ENCODE peak calls at places on chromosomes 3 and 15, in four cellular contexts. One of them, this sample, is unnamed. For H3K27me3, the result is how much of the 10 kb centered on the place peaks cover.

GRCh38 chr3:126748701-126749546 is 44.9 kb downstream of the CHCHD6 start:
- DNase-seq in CD4-positive, alpha-beta T cell: no peak
- DNase-seq in dorsolateral prefrontal cortex: no peak
- DNase-seq in heart right ventricle: no peak
- DNase-seq in this sample: no peak

GRCh38 chr3:56188201-56188600 is 280.1 kb downstream of the ERC2 start:
- DNase-seq in CD4-positive, alpha-beta T cell: no peak
- DNase-seq in dorsolateral prefrontal cortex: peak
- DNase-seq in heart right ventricle: no peak
- DNase-seq in this sample: no peak

GRCh38 chr3:131020122-131020693 is 6.4 kb downstream of the ASTE1 start:
- DNase-seq in CD4-positive, alpha-beta T cell: no peak
- DNase-seq in dorsolateral prefrontal cortex: no peak
- DNase-seq in heart right ventricle: no peak
- DNase-seq in this sample: peak

GRCh38 chr3:30098656-30099454 is 507.5 kb upstream of the TGFBR2 start:
- DNase-seq in CD4-positive, alpha-beta T cell: no peak
- DNase-seq in dorsolateral prefrontal cortex: no peak
- DNase-seq in heart right ventricle: no peak
- DNase-seq in this sample: no peak

GRCh38 chr3:480070-480469 is 283.5 kb downstream of the CHL1 start:
- DNase-seq in CD4-positive, alpha-beta T cell: no peak
- DNase-seq in dorsolateral prefrontal cortex: no peak
- DNase-seq in heart right ventricle: no peak
- DNase-seq in this sample: no peak

GRCh38 chr15:33242669-33243191 is 48.2 kb upstream of the FMN1 start:
- DNase-seq in CD4-positive, alpha-beta T cell: no peak
- DNase-seq in dorsolateral prefrontal cortex: no peak
- DNase-seq in heart right ventricle: no peak
- DNase-seq in this sample: peak

GRCh38 chr3:105398407-105398806 is 31.7 kb downstream of the ALCAM start:
- DNase-seq in CD4-positive, alpha-beta T cell: no peak
- DNase-seq in dorsolateral prefrontal cortex: no peak
- DNase-seq in heart right ventricle: no peak
- DNase-seq in this sample: no peak

GRCh38 chr3:101117981-101118380 is 124.8 kb upstream of the ABI3BP start:
- DNase-seq in CD4-positive, alpha-beta T cell: no peak
- DNase-seq in dorsolateral prefrontal cortex: no peak
- DNase-seq in heart right ventricle: peak
- DNase-seq in this sample: no peak

GRCh38 chr3:10783360-10784346 is 32.4 kb upstream of the SLC6A11 start:
- DNase-seq in CD4-positive, alpha-beta T cell: no peak
- DNase-seq in dorsolateral prefrontal cortex: no peak
- DNase-seq in heart right ventricle: no peak
- DNase-seq in this sample: peak

GRCh38 chr3:150653110-150653561 is 50.0 kb downstream of the SELENOT start:
- DNase-seq in CD4-positive, alpha-beta T cell: no peak
- DNase-seq in dorsolateral prefrontal cortex: no peak
- DNase-seq in heart right ventricle: no peak
- DNase-seq in this sample: no peak

GRCh38 chr15:43912991-43913927 is 86.5 kb downstream of the WDR76 start:
- DNase-seq in CD4-positive, alpha-beta T cell: no peak
- DNase-seq in dorsolateral prefrontal cortex: no peak
- DNase-seq in heart right ventricle: peak
- DNase-seq in this sample: no peak

GRCh38 chr3:14329116-14329830 is 73.1 kb upstream of the SLC6A6 start:
- DNase-seq in CD4-positive, alpha-beta T cell: no peak
- DNase-seq in dorsolateral prefrontal cortex: no peak
- DNase-seq in heart right ventricle: no peak
- DNase-seq in this sample: peak

GRCh38 chr3:19816631-19817030 is 117.4 kb downstream of the EFHB start:
- DNase-seq in CD4-positive, alpha-beta T cell: no peak
- DNase-seq in dorsolateral prefrontal cortex: no peak
- DNase-seq in heart right ventricle: no peak
- DNase-seq in this sample: no peak

GRCh38 chr15:44588541-44588940 is 51.6 kb downstream of the EIF3J start:
- DNase-seq in CD4-positive, alpha-beta T cell: no peak
- DNase-seq in dorsolateral prefrontal cortex: no peak
- DNase-seq in heart right ventricle: no peak
- DNase-seq in this sample: no peak

GRCh38 chr15:70098461-70099166 is 897 bp upstream of the TLE3 start:
- DNase-seq in CD4-positive, alpha-beta T cell: peak
- DNase-seq in dorsolateral prefrontal cortex: no peak
- DNase-seq in heart right ventricle: no peak
- DNase-seq in this sample: peak

GRCh38 chr15:68526269-68526668 is 52.5 kb upstream of the CORO2B start:
- DNase-seq in CD4-positive, alpha-beta T cell: no peak
- DNase-seq in dorsolateral prefrontal cortex: no peak
- DNase-seq in heart right ventricle: no peak
- DNase-seq in this sample: no peak

GRCh38 chr3:183884097-183884436 is 613 bp downstream of the PARL start:
- DNase-seq in CD4-positive, alpha-beta T cell: no peak
- DNase-seq in dorsolateral prefrontal cortex: no peak
- DNase-seq in heart right ventricle: no peak
- DNase-seq in this sample: no peak

GRCh38 chr15:93523490-93523889 is 434.5 kb upstream of the RGMA start:
- DNase-seq in CD4-positive, alpha-beta T cell: no peak
- DNase-seq in dorsolateral prefrontal cortex: no peak
- DNase-seq in heart right ventricle: no peak
- DNase-seq in this sample: no peak

GRCh38 chr15:60326824-60327654 is 70.7 kb downstream of the ANXA2 start:
- DNase-seq in CD4-positive, alpha-beta T cell: no peak
- DNase-seq in dorsolateral prefrontal cortex: peak
- DNase-seq in heart right ventricle: peak
- DNase-seq in this sample: peak

GRCh38 chr3:110528305-110529121 is 543.1 kb upstream of the NECTIN3 start:
- DNase-seq in CD4-positive, alpha-beta T cell: no peak
- DNase-seq in dorsolateral prefrontal cortex: no peak
- DNase-seq in heart right ventricle: no peak
- DNase-seq in this sample: no peak

GRCh38 chr15:29089731-29090616 is 179.6 kb downstream of the NSMCE3 start:
- DNase-seq in CD4-positive, alpha-beta T cell: no peak
- DNase-seq in dorsolateral prefrontal cortex: no peak
- DNase-seq in heart right ventricle: no peak
- DNase-seq in this sample: no peak

GRCh38 chr15:51314391-51315337 is 23.7 kb downstream of the CYP19A1 start:
- DNase-seq in CD4-positive, alpha-beta T cell: no peak
- DNase-seq in dorsolateral prefrontal cortex: no peak
- DNase-seq in heart right ventricle: no peak
- DNase-seq in this sample: no peak

GRCh38 chr3:98777801-98778220 is 14.7 kb downstream of the ST3GAL6 start:
- DNase-seq in CD4-positive, alpha-beta T cell: no peak
- DNase-seq in dorsolateral prefrontal cortex: no peak
- DNase-seq in heart right ventricle: no peak
- DNase-seq in this sample: no peak

GRCh38 chr3:177968891-177969290 is 567.3 kb upstream of the KCNMB2 start:
- DNase-seq in CD4-positive, alpha-beta T cell: no peak
- DNase-seq in dorsolateral prefrontal cortex: no peak
- DNase-seq in heart right ventricle: no peak
- DNase-seq in this sample: no peak

GRCh38 chr3:121592856-121593702 is at the start of gene FBXO40:
- DNase-seq in CD4-positive, alpha-beta T cell: no peak
- DNase-seq in dorsolateral prefrontal cortex: peak
- DNase-seq in heart right ventricle: peak
- DNase-seq in this sample: peak

GRCh38 chr15:34271493-34271892 is 46.7 kb downstream of the EMC4 start:
- DNase-seq in CD4-positive, alpha-beta T cell: no peak
- DNase-seq in dorsolateral prefrontal cortex: no peak
- DNase-seq in heart right ventricle: no peak
- DNase-seq in this sample: no peak

GRCh38 chr3:71584216-71585061 is 911 bp upstream of the FOXP1 start:
- DNase-seq in CD4-positive, alpha-beta T cell: peak
- DNase-seq in dorsolateral prefrontal cortex: peak
- DNase-seq in heart right ventricle: peak
- DNase-seq in this sample: peak

GRCh38 chr3:115666081-115666480 is 42.8 kb downstream of the GAP43 start:
- DNase-seq in CD4-positive, alpha-beta T cell: no peak
- DNase-seq in dorsolateral prefrontal cortex: no peak
- DNase-seq in heart right ventricle: no peak
- DNase-seq in this sample: no peak

GRCh38 chr3:13463618-13464400 is 16.3 kb upstream of the HDAC11 start:
- DNase-seq in CD4-positive, alpha-beta T cell: no peak
- DNase-seq in dorsolateral prefrontal cortex: no peak
- DNase-seq in heart right ventricle: no peak
- DNase-seq in this sample: no peak

GRCh38 chr3:134617608-134618472 is 33.0 kb downstream of the KY start:
- DNase-seq in CD4-positive, alpha-beta T cell: no peak
- DNase-seq in dorsolateral prefrontal cortex: no peak
- DNase-seq in heart right ventricle: no peak
- DNase-seq in this sample: peak

GRCh38 chr3:111040959-111041358 is 30.7 kb upstream of the NECTIN3 start:
- DNase-seq in CD4-positive, alpha-beta T cell: no peak
- DNase-seq in dorsolateral prefrontal cortex: no peak
- DNase-seq in heart right ventricle: no peak
- DNase-seq in this sample: no peak

GRCh38 chr15:100461049-100461448 is 67.7 kb downstream of the CERS3 start:
- DNase-seq in CD4-positive, alpha-beta T cell: no peak
- DNase-seq in dorsolateral prefrontal cortex: no peak
- DNase-seq in heart right ventricle: no peak
- DNase-seq in this sample: no peak

GRCh38 chr3:141225939-141226338 is 5.7 kb upstream of the PXYLP1 start:
- DNase-seq in CD4-positive, alpha-beta T cell: no peak
- DNase-seq in dorsolateral prefrontal cortex: no peak
- DNase-seq in heart right ventricle: no peak
- DNase-seq in this sample: no peak

GRCh38 chr15:99135194-99135593 is 30.3 kb downstream of the SYNM start:
- DNase-seq in CD4-positive, alpha-beta T cell: no peak
- DNase-seq in dorsolateral prefrontal cortex: no peak
- DNase-seq in heart right ventricle: no peak
- DNase-seq in this sample: peak

DNA sequence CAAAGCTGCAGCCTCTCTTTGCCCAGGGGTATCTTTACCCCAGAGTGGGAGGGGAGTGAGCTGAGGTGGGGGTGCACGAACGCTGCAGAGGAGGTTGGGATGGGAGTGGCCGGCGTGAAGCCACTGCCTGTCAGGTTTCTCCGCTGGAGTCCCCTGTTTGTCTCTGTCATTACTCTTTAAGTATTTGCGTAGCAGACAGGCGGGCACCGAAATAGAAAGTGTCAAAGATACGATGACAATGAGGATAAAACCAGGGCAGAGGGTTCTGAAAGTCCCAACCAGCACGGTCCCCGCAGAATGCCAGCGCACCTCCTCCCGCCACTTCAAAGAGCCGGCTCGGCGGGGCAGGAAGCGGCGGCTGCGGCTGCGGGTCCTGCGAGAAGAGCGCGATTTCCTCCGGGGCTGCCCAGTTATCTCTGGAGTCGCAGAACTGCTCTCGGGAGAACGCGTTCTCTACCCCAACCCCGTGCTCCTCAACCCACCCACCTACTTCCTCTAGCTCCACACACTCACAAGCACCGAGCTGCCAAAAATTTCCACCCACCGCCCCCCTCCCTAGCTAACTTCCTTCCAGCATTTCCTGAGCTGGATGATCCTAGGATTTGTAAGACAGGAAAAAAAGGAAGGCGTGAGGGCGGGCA is at the start of gene ARHGAP31:
- DNase-seq in CD4-positive, alpha-beta T cell: peak
- DNase-seq in dorsolateral prefrontal cortex: peak
- DNase-seq in heart right ventricle: peak
- DNase-seq in this sample: peak
- H3K27me3 ChIP-seq in CD4-positive, alpha-beta T cell: under half
- H3K27me3 ChIP-seq in dorsolateral prefrontal cortex: under half
- H3K27me3 ChIP-seq in heart right ventricle: under half
- H3K27me3 ChIP-seq in this sample: under half

DNA sequence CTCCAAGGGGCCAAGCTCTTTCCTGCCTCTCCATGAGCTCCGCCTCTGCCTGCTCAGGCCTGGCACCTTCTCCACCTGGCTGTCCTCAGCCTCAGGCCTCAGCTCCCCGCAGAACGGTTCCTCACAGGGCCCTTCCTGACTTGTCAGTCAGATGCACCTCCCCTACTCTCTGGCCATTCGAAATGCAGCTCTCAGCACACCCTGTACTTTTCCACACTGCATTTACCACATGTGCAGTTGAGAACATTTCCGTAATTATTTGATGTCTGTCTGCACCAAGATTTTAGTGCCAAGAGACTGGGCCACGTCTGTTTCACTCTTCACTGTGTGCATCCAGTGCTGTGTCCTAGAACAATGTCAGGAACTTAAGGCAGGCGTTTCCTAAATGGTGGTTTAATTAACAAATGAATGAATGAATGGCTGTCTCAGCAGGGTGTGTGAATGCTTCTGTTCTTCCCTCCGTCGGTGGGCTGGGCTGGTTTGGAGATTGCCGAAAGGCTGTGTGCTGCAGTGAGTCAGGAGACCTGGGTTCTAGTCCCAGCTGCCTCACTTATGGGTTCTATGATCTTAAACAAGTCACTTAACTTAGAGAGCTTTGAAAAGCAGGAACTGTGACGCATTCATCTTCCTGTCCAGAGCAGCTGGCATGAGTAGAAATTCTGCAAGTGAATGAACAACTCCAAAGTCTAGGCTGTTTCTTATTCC is 5.4 kb downstream of the MUC4 start:
- DNase-seq in CD4-positive, alpha-beta T cell: no peak
- DNase-seq in dorsolateral prefrontal cortex: no peak
- DNase-seq in heart right ventricle: no peak
- DNase-seq in this sample: peak
- H3K27me3 ChIP-seq in CD4-positive, alpha-beta T cell: under half
- H3K27me3 ChIP-seq in dorsolateral prefrontal cortex: under half
- H3K27me3 ChIP-seq in heart right ventricle: under half
- H3K27me3 ChIP-seq in this sample: under half

DNA sequence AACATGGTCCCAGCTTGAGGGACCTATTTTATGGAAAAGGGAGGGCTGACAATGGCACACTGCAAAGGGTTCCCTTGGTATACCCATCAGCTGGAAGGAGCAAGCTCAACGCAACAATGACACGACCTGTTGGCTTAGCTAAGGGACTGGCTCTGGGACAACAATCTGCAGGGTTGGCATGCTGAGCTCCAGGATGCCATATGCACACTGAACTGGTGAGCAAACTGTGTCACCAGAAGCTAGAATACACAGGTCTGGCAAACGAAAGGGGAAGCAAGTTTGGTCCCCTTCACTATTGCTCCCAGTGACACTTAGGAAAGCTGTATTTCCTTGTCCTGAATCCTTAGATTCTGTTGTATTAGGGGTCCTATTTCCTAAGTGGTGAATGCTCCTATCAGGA is 38.0 kb upstream of the RASGRF1 start:
- DNase-seq in CD4-positive, alpha-beta T cell: no peak
- DNase-seq in dorsolateral prefrontal cortex: peak
- DNase-seq in heart right ventricle: no peak
- DNase-seq in this sample: no peak
- H3K27me3 ChIP-seq in CD4-positive, alpha-beta T cell: under half
- H3K27me3 ChIP-seq in dorsolateral prefrontal cortex: under half
- H3K27me3 ChIP-seq in heart right ventricle: under half
- H3K27me3 ChIP-seq in this sample: under half

DNA sequence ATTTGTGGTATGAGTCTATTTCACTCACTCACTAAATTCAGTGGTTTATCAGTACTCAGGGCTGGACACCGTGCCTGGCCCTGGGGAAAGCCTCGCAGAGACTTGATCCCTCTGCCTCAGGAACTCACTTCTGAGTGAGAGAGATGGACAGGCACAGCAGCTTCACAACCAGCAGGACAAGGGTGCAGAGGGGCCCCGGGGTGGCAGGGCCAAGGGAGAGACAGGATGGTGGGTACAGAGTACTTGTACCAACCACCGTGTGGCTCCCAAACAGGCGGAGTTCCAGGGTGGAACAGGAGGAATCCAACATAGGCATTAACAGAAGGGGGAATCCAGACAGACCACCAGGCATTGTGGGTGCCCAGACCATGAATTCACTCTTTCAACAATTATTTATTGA is 143.7 kb downstream of the MEGF11 start:
- DNase-seq in CD4-positive, alpha-beta T cell: no peak
- DNase-seq in dorsolateral prefrontal cortex: no peak
- DNase-seq in heart right ventricle: no peak
- DNase-seq in this sample: no peak
- H3K27me3 ChIP-seq in CD4-positive, alpha-beta T cell: under half
- H3K27me3 ChIP-seq in dorsolateral prefrontal cortex: under half
- H3K27me3 ChIP-seq in heart right ventricle: under half
- H3K27me3 ChIP-seq in this sample: under half